ENCODE peak calls at places on chromosomes 7 and 10, in ten cellular contexts. One of them, this sample, is unnamed. For H3K4me1, the result is how much of the 10 kb centered on the place peaks cover.

GRCh38 chr10:100128951-100129350 is 47.3 kb upstream of the CPN1 start:
- DNase-seq in hepatocyte: no peak
- DNase-seq in fibroblast of lung: no peak
- DNase-seq in cardiac muscle cell: no peak
- DNase-seq in right cardiac atrium: no peak
- DNase-seq in aorta: no peak
- DNase-seq in naive thymus-derived CD4-positive, alpha-beta T cell: no peak
- DNase-seq in neuronal stem cell: no peak
- DNase-seq in A549: no peak
- DNase-seq in IMR-90: no peak
- DNase-seq in this sample: no peak

GRCh38 chr7:157785021-157785441 is 448.2 kb downstream of the DNAJB6 start:
- DNase-seq in right cardiac atrium: no peak
- DNase-seq in fibroblast of lung: peak
- DNase-seq in cardiac muscle cell: no peak
- DNase-seq in IMR-90: no peak
- DNase-seq in neuronal stem cell: no peak
- DNase-seq in hepatocyte: no peak
- DNase-seq in A549: no peak
- DNase-seq in naive thymus-derived CD4-positive, alpha-beta T cell: no peak
- DNase-seq in aorta: peak
- DNase-seq in this sample: no peak

GRCh38 chr10:102120987-102121738 is 995 bp upstream of the LDB1 start:
- DNase-seq in cardiac muscle cell: peak
- DNase-seq in naive thymus-derived CD4-positive, alpha-beta T cell: no peak
- DNase-seq in hepatocyte: peak
- DNase-seq in IMR-90: peak
- DNase-seq in fibroblast of lung: peak
- DNase-seq in A549: no peak
- DNase-seq in neuronal stem cell: peak
- DNase-seq in right cardiac atrium: peak
- DNase-seq in aorta: peak
- DNase-seq in this sample: peak

GRCh38 chr10:101032637-101033201 is 1.7 kb downstream of the SFXN3 start:
- DNase-seq in aorta: no peak
- DNase-seq in naive thymus-derived CD4-positive, alpha-beta T cell: peak
- DNase-seq in fibroblast of lung: peak
- DNase-seq in hepatocyte: peak
- DNase-seq in right cardiac atrium: peak
- DNase-seq in A549: peak
- DNase-seq in cardiac muscle cell: peak
- DNase-seq in neuronal stem cell: no peak
- DNase-seq in IMR-90: peak
- DNase-seq in this sample: no peak

GRCh38 chr7:2929321-2930201 is 85.5 kb upstream of the GNA12 start:
- DNase-seq in A549: no peak
- DNase-seq in right cardiac atrium: peak
- DNase-seq in hepatocyte: no peak
- DNase-seq in fibroblast of lung: no peak
- DNase-seq in naive thymus-derived CD4-positive, alpha-beta T cell: no peak
- DNase-seq in neuronal stem cell: no peak
- DNase-seq in aorta: peak
- DNase-seq in cardiac muscle cell: no peak
- DNase-seq in IMR-90: no peak
- DNase-seq in this sample: no peak

GRCh38 chr10:121324678-121325213 is 273.5 kb downstream of the FGFR2 start:
- DNase-seq in neuronal stem cell: no peak
- DNase-seq in naive thymus-derived CD4-positive, alpha-beta T cell: no peak
- DNase-seq in cardiac muscle cell: no peak
- DNase-seq in hepatocyte: peak
- DNase-seq in aorta: no peak
- DNase-seq in fibroblast of lung: no peak
- DNase-seq in right cardiac atrium: no peak
- DNase-seq in A549: peak
- DNase-seq in IMR-90: no peak
- DNase-seq in this sample: no peak

GRCh38 chr7:126840869-126841268 is 411.9 kb downstream of the GRM8 start:
- DNase-seq in cardiac muscle cell: no peak
- DNase-seq in IMR-90: no peak
- DNase-seq in neuronal stem cell: no peak
- DNase-seq in naive thymus-derived CD4-positive, alpha-beta T cell: no peak
- DNase-seq in hepatocyte: no peak
- DNase-seq in A549: no peak
- DNase-seq in aorta: no peak
- DNase-seq in right cardiac atrium: no peak
- DNase-seq in fibroblast of lung: no peak
- DNase-seq in this sample: no peak

GRCh38 chr7:3065724-3066143 is 22.1 kb upstream of the CARD11 start:
- DNase-seq in hepatocyte: peak
- DNase-seq in cardiac muscle cell: peak
- DNase-seq in right cardiac atrium: peak
- DNase-seq in A549: peak
- DNase-seq in aorta: no peak
- DNase-seq in IMR-90: peak
- DNase-seq in naive thymus-derived CD4-positive, alpha-beta T cell: peak
- DNase-seq in neuronal stem cell: peak
- DNase-seq in fibroblast of lung: peak
- DNase-seq in this sample: no peak

GRCh38 chr10:47401874-47402645 is 18.0 kb upstream of the ZNF488 start:
- DNase-seq in fibroblast of lung: no peak
- DNase-seq in IMR-90: no peak
- DNase-seq in naive thymus-derived CD4-positive, alpha-beta T cell: no peak
- DNase-seq in aorta: no peak
- DNase-seq in neuronal stem cell: no peak
- DNase-seq in right cardiac atrium: no peak
- DNase-seq in cardiac muscle cell: no peak
- DNase-seq in A549: no peak
- DNase-seq in hepatocyte: no peak
- DNase-seq in this sample: no peak

GRCh38 chr10:31677198-31678138 is 251.2 kb downstream of the ARHGAP12 start:
- DNase-seq in right cardiac atrium: no peak
- DNase-seq in naive thymus-derived CD4-positive, alpha-beta T cell: no peak
- DNase-seq in IMR-90: no peak
- DNase-seq in fibroblast of lung: peak
- DNase-seq in cardiac muscle cell: no peak
- DNase-seq in hepatocyte: no peak
- DNase-seq in aorta: no peak
- DNase-seq in neuronal stem cell: peak
- DNase-seq in A549: no peak
- DNase-seq in this sample: no peak

GRCh38 chr7:50507898-50508470 is 57.2 kb downstream of the DDC start:
- DNase-seq in aorta: no peak
- DNase-seq in IMR-90: no peak
- DNase-seq in cardiac muscle cell: no peak
- DNase-seq in fibroblast of lung: no peak
- DNase-seq in right cardiac atrium: no peak
- DNase-seq in naive thymus-derived CD4-positive, alpha-beta T cell: no peak
- DNase-seq in neuronal stem cell: no peak
- DNase-seq in hepatocyte: no peak
- DNase-seq in A549: no peak
- DNase-seq in this sample: no peak

GRCh38 chr7:142519790-142520078 is 229.5 kb upstream of the PRSS1 start:
- DNase-seq in hepatocyte: no peak
- DNase-seq in A549: no peak
- DNase-seq in neuronal stem cell: no peak
- DNase-seq in aorta: no peak
- DNase-seq in naive thymus-derived CD4-positive, alpha-beta T cell: no peak
- DNase-seq in IMR-90: no peak
- DNase-seq in fibroblast of lung: no peak
- DNase-seq in cardiac muscle cell: no peak
- DNase-seq in right cardiac atrium: no peak
- DNase-seq in this sample: no peak

GRCh38 chr7:2709553-2710165 is 21.7 kb downstream of the AMZ1 start:
- DNase-seq in A549: peak
- DNase-seq in neuronal stem cell: peak
- DNase-seq in aorta: peak
- DNase-seq in hepatocyte: peak
- DNase-seq in IMR-90: peak
- DNase-seq in naive thymus-derived CD4-positive, alpha-beta T cell: peak
- DNase-seq in fibroblast of lung: no peak
- DNase-seq in right cardiac atrium: peak
- DNase-seq in cardiac muscle cell: peak
- DNase-seq in this sample: peak

GRCh38 chr7:44050121-44050914 is 5.8 kb downstream of the DBNL start:
- DNase-seq in neuronal stem cell: no peak
- DNase-seq in right cardiac atrium: peak
- DNase-seq in fibroblast of lung: no peak
- DNase-seq in A549: no peak
- DNase-seq in naive thymus-derived CD4-positive, alpha-beta T cell: no peak
- DNase-seq in hepatocyte: no peak
- DNase-seq in aorta: peak
- DNase-seq in cardiac muscle cell: no peak
- DNase-seq in IMR-90: no peak
- DNase-seq in this sample: no peak

GRCh38 chr10:123250640-123251039 is 96.4 kb downstream of the BUB3 start:
- DNase-seq in naive thymus-derived CD4-positive, alpha-beta T cell: no peak
- DNase-seq in neuronal stem cell: peak
- DNase-seq in cardiac muscle cell: no peak
- DNase-seq in IMR-90: no peak
- DNase-seq in right cardiac atrium: no peak
- DNase-seq in aorta: no peak
- DNase-seq in fibroblast of lung: no peak
- DNase-seq in A549: no peak
- DNase-seq in hepatocyte: no peak
- DNase-seq in this sample: no peak

GRCh38 chr7:47320296-47320695 is 261.6 kb downstream of the TNS3 start:
- DNase-seq in right cardiac atrium: no peak
- DNase-seq in fibroblast of lung: peak
- DNase-seq in neuronal stem cell: no peak
- DNase-seq in aorta: no peak
- DNase-seq in A549: no peak
- DNase-seq in IMR-90: peak
- DNase-seq in hepatocyte: no peak
- DNase-seq in cardiac muscle cell: no peak
- DNase-seq in naive thymus-derived CD4-positive, alpha-beta T cell: no peak
- DNase-seq in this sample: no peak

GRCh38 chr7:130986271-130986690 is 252.3 kb upstream of the KLF14 start:
- DNase-seq in aorta: no peak
- DNase-seq in IMR-90: no peak
- DNase-seq in right cardiac atrium: no peak
- DNase-seq in A549: no peak
- DNase-seq in fibroblast of lung: no peak
- DNase-seq in naive thymus-derived CD4-positive, alpha-beta T cell: no peak
- DNase-seq in neuronal stem cell: no peak
- DNase-seq in cardiac muscle cell: peak
- DNase-seq in hepatocyte: no peak
- DNase-seq in this sample: no peak

GRCh38 chr10:95818663-95819062 is 62.7 kb downstream of the ENTPD1 start:
- DNase-seq in right cardiac atrium: no peak
- DNase-seq in A549: no peak
- DNase-seq in cardiac muscle cell: peak
- DNase-seq in hepatocyte: no peak
- DNase-seq in neuronal stem cell: no peak
- DNase-seq in aorta: no peak
- DNase-seq in IMR-90: peak
- DNase-seq in fibroblast of lung: peak
- DNase-seq in naive thymus-derived CD4-positive, alpha-beta T cell: no peak
- DNase-seq in this sample: no peak

GRCh38 chr7:5528071-5528814 is 104.6 kb upstream of the TNRC18 start:
- DNase-seq in aorta: peak
- DNase-seq in hepatocyte: no peak
- DNase-seq in right cardiac atrium: peak
- DNase-seq in cardiac muscle cell: peak
- DNase-seq in fibroblast of lung: no peak
- DNase-seq in A549: peak
- DNase-seq in naive thymus-derived CD4-positive, alpha-beta T cell: peak
- DNase-seq in neuronal stem cell: no peak
- DNase-seq in IMR-90: peak
- DNase-seq in this sample: no peak

GRCh38 chr10:114648368-114648767 is 9.7 kb downstream of the ABLIM1 start:
- DNase-seq in right cardiac atrium: no peak
- DNase-seq in IMR-90: peak
- DNase-seq in neuronal stem cell: no peak
- DNase-seq in naive thymus-derived CD4-positive, alpha-beta T cell: no peak
- DNase-seq in aorta: no peak
- DNase-seq in hepatocyte: peak
- DNase-seq in fibroblast of lung: peak
- DNase-seq in cardiac muscle cell: peak
- DNase-seq in A549: peak
- DNase-seq in this sample: no peak
- H3K4me1 ChIP-seq in right cardiac atrium: under half
- H3K4me1 ChIP-seq in IMR-90: under half
- H3K4me1 ChIP-seq in neuronal stem cell: under half
- H3K4me1 ChIP-seq in naive thymus-derived CD4-positive, alpha-beta T cell: under half
- H3K4me1 ChIP-seq in aorta: under half
- H3K4me1 ChIP-seq in hepatocyte: under half
- H3K4me1 ChIP-seq in fibroblast of lung: under half
- H3K4me1 ChIP-seq in cardiac muscle cell: under half
- H3K4me1 ChIP-seq in A549: half or more
- H3K4me1 ChIP-seq in this sample: under half

DNA sequence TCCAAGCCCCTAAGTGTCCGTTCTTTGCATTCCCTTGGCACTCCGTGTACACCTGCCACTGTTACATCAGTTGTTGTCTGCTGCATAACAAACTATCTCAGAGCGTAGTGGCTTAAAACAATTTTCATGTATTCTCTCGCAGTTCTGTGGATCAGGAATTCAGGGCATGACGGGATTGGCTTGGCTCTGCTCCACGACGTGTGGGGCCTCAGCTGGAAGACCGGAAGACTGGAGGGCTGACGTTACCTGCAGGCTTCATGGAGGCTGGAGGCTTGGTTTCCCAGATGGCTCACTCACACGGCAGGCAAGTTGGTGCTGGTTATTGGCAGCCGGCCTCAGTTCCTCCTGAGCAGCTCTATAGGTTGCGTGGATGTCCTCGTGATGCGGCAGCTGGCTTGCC is 25.5 kb downstream of the NYAP1 start:
- DNase-seq in cardiac muscle cell: peak
- DNase-seq in neuronal stem cell: no peak
- DNase-seq in hepatocyte: peak
- DNase-seq in right cardiac atrium: no peak
- DNase-seq in naive thymus-derived CD4-positive, alpha-beta T cell: no peak
- DNase-seq in fibroblast of lung: peak
- DNase-seq in A549: no peak
- DNase-seq in IMR-90: peak
- DNase-seq in aorta: no peak
- DNase-seq in this sample: peak
- H3K27ac ChIP-seq in cardiac muscle cell: no peak
- H3K27ac ChIP-seq in neuronal stem cell: no peak
- H3K27ac ChIP-seq in hepatocyte: no peak
- H3K27ac ChIP-seq in right cardiac atrium: no peak
- H3K27ac ChIP-seq in naive thymus-derived CD4-positive, alpha-beta T cell: no peak
- H3K27ac ChIP-seq in fibroblast of lung: no peak
- H3K27ac ChIP-seq in A549: no peak
- H3K27ac ChIP-seq in IMR-90: no peak
- H3K27ac ChIP-seq in aorta: no peak
- H3K27ac ChIP-seq in this sample: peak

GRCh38 chr10:132417249-132417878 is 20.4 kb downstream of the PWWP2B start:
- DNase-seq in aorta: no peak
- DNase-seq in hepatocyte: no peak
- DNase-seq in naive thymus-derived CD4-positive, alpha-beta T cell: no peak
- DNase-seq in right cardiac atrium: peak
- DNase-seq in IMR-90: no peak
- DNase-seq in A549: no peak
- DNase-seq in neuronal stem cell: no peak
- DNase-seq in cardiac muscle cell: no peak
- DNase-seq in fibroblast of lung: no peak
- DNase-seq in this sample: no peak
- H3K4me1 ChIP-seq in aorta: under half
- H3K4me1 ChIP-seq in hepatocyte: half or more
- H3K4me1 ChIP-seq in naive thymus-derived CD4-positive, alpha-beta T cell: under half
- H3K4me1 ChIP-seq in right cardiac atrium: under half
- H3K4me1 ChIP-seq in IMR-90: under half
- H3K4me1 ChIP-seq in A549: under half
- H3K4me1 ChIP-seq in neuronal stem cell: under half
- H3K4me1 ChIP-seq in cardiac muscle cell: under half
- H3K4me1 ChIP-seq in fibroblast of lung: under half
- H3K4me1 ChIP-seq in this sample: under half

GRCh38 chr7:81308643-81309354 is 389.9 kb upstream of the SEMA3C start:
- DNase-seq in naive thymus-derived CD4-positive, alpha-beta T cell: no peak
- DNase-seq in fibroblast of lung: no peak
- DNase-seq in right cardiac atrium: no peak
- DNase-seq in aorta: no peak
- DNase-seq in cardiac muscle cell: no peak
- DNase-seq in A549: no peak
- DNase-seq in hepatocyte: no peak
- DNase-seq in neuronal stem cell: no peak
- DNase-seq in IMR-90: peak
- DNase-seq in this sample: no peak
- H3K27ac ChIP-seq in naive thymus-derived CD4-positive, alpha-beta T cell: no peak
- H3K27ac ChIP-seq in fibroblast of lung: no peak
- H3K27ac ChIP-seq in right cardiac atrium: no peak
- H3K27ac ChIP-seq in aorta: no peak
- H3K27ac ChIP-seq in cardiac muscle cell: no peak
- H3K27ac ChIP-seq in A549: peak
- H3K27ac ChIP-seq in hepatocyte: no peak
- H3K27ac ChIP-seq in neuronal stem cell: no peak
- H3K27ac ChIP-seq in IMR-90: no peak
- H3K27ac ChIP-seq in this sample: no peak

This sample was measured in breast epithelium.